ENCODE peak calls at places on chromosome 12, in eight cellular contexts. B, M, O, D, Y, N, T and X are unnamed samples. For H3K79me2, the result is how much of the 10 kb centered on the place peaks cover.

GRCh38 chr12:57152408-57153038 is 5.1 kb upstream of the LRP1-AS start:
- DNase-seq in B (no peak), N (no peak), Y (no peak), M (no peak), O (no peak), D (no peak), T (no peak), X (peak)

GRCh38 chr12:132807295-132808222 is 21.1 kb downstream of the GOLGA3 start:
- DNase-seq in T (peak), N (no peak), B (peak), Y (no peak), O (no peak), M (no peak), D (no peak), X (peak)

GRCh38 chr12:102824218-102824835 is 92.7 kb downstream of the PAH start:
- DNase-seq in D (no peak), N (peak), T (peak), M (no peak), B (peak), Y (peak), O (peak), X (peak)

GRCh38 chr12:98908866-98909265 is 263.8 kb downstream of the APAF1 start:
- DNase-seq in B (no peak), Y (no peak), M (no peak), T (no peak), D (no peak), N (no peak), O (no peak), X (no peak)

GRCh38 chr12:75438052-75438754 is 42.4 kb upstream of the GLIPR1 start:
- DNase-seq in O (no peak), B (no peak), Y (no peak), N (no peak), T (no peak), M (no peak), D (no peak), X (no peak)

GRCh38 chr12:55727643-55728184 is 1.1 kb downstream of the CD63 start:
- DNase-seq in D (no peak), M (no peak), N (peak), O (peak), T (peak), B (peak), Y (peak), X (peak)

GRCh38 chr12:92927055-92927435 is 2.0 kb downstream of the EEA1 start:
- DNase-seq in Y (peak), M (no peak), T (peak), O (peak), B (peak), N (peak), D (peak), X (peak)

GRCh38 chr12:4849024-4849594 is 60.6 kb upstream of the KCNA1 start:
- DNase-seq in O (peak), B (peak), T (peak), N (peak), D (no peak), Y (peak), M (no peak), X (peak)

GRCh38 chr12:109763201-109763841 is 49.7 kb downstream of the FAM222A start:
- DNase-seq in O (no peak), Y (no peak), T (no peak), B (no peak), D (no peak), M (no peak), N (peak), X (peak)

GRCh38 chr12:76069339-76069738 is 15.1 kb downstream of the NAP1L1 start:
- DNase-seq in O (no peak), N (no peak), M (no peak), B (peak), T (no peak), D (no peak), Y (no peak), X (no peak)

GRCh38 chr12:40063424-40063823 is 42.5 kb downstream of the SLC2A13 start:
- DNase-seq in Y (no peak), B (no peak), O (no peak), D (no peak), M (no peak), T (no peak), N (no peak), X (peak)

GRCh38 chr12:1583421-1584078 is 10.8 kb downstream of the FBXL14 start:
- DNase-seq in N (peak), M (peak), B (peak), Y (peak), O (peak), D (peak), T (peak), X (peak)

GRCh38 chr12:31029916-31030562 is 43.6 kb upstream of the DDX11 start:
- DNase-seq in N (peak), M (no peak), O (no peak), T (no peak), D (peak), Y (no peak), B (no peak), X (no peak)

GRCh38 chr12:124302241-124302806 is 7.4 kb downstream of the RFLNA start:
- DNase-seq in M (no peak), T (no peak), D (no peak), O (no peak), N (no peak), Y (no peak), B (no peak), X (no peak)

GRCh38 chr12:1518763-1519516 is 75.4 kb downstream of the FBXL14 start:
- DNase-seq in M (peak), N (peak), D (no peak), O (no peak), B (no peak), T (no peak), Y (peak), X (peak)

GRCh38 chr12:62843714-62844113 is 91.2 kb downstream of the PPM1H start:
- DNase-seq in D (no peak), B (peak), M (no peak), Y (no peak), N (no peak), O (no peak), T (no peak), X (no peak)

GRCh38 chr12:55899035-55899434 is 28.7 kb downstream of the PYM1 start:
- DNase-seq in O (no peak), N (no peak), Y (peak), T (no peak), M (no peak), D (no peak), B (no peak), X (peak)

GRCh38 chr12:105024926-105025325 is 38.8 kb downstream of the NOPCHAP1 start:
- DNase-seq in Y (no peak), T (no peak), N (no peak), D (no peak), M (no peak), B (no peak), O (no peak), X (no peak)
- H3K79me2 ChIP-seq in Y (under half), T (under half), N (under half), D (under half), M (under half), B (under half), O (under half), X (under half)

DNA sequence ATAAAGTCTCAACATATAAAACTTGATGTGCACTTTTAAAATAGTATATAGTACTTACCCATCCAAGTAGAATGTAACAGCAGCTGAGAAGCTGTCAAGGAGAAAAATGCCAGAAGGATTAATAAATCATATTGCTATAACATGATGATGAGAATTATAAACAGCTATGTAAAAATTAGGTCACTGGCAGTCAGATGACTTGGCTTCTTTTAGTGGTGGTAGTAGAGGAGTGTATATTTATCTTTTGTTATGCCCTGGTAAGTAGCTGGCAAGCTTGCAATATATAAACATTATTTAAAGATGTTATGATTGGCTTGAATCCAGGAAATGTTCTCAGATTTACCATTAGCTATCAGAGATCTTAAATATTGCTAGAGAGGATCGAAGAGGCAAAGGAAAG is 471.0 kb upstream of the MGAT4C start:
- DNase-seq in B (no peak), Y (no peak), O (no peak), M (no peak), D (no peak), T (no peak), N (peak), X (peak)
- TF ChIP-seq EZH2phosphoT487 in B (no peak), Y (no peak), O (no peak), M (no peak), D (no peak), T (no peak), N (no peak), X (no peak)

GRCh38 chr12:108722463-108722862 is 8.9 kb downstream of the CORO1C start:
- DNase-seq in Y (no peak), D (no peak), O (no peak), B (no peak), T (no peak), N (no peak), M (no peak), X (peak)

GRCh38 chr12:108722992-108723766 is 8.1 kb downstream of the CORO1C start:
- DNase-seq in M (no peak), N (peak), T (no peak), O (no peak), D (no peak), B (no peak), Y (no peak), X (peak)

GRCh38 chr12:108724890-108725151 is 6.5 kb downstream of the CORO1C start:
- DNase-seq in B (no peak), T (no peak), D (no peak), Y (no peak), O (no peak), N (no peak), M (no peak), X (no peak)

GRCh38 chr12:108721824-108722223 is 9.5 kb downstream of the CORO1C start:
- DNase-seq in D (no peak), T (no peak), O (no peak), Y (no peak), B (no peak), M (no peak), N (no peak), X (no peak)

GRCh38 chr12:108724054-108724889 is 7.0 kb downstream of the CORO1C start:
- DNase-seq in T (no peak), N (peak), O (no peak), Y (no peak), B (no peak), M (no peak), D (no peak), X (peak)
- H3K79me2 ChIP-seq in T (half or more), N (half or more), O (half or more), Y (half or more), B (half or more), M (half or more), D (half or more), X (half or more)

GRCh38 chr12:117098361-117099217 is 627 bp downstream of the TESC start:
- DNase-seq in O (peak), N (no peak), B (peak), T (peak), M (no peak), Y (no peak), D (no peak), X (no peak)
- TF ChIP-seq EZH2phosphoT487 in O (peak), N (peak), B (no peak), T (no peak), M (peak), Y (peak), D (no peak), X (peak)

GRCh38 chr12:21500786-21501257 is 613 bp downstream of the RECQL start:
- DNase-seq in N (no peak), O (no peak), M (no peak), D (no peak), B (no peak), Y (no peak), T (no peak), X (no peak)
- H3K79me2 ChIP-seq in N (half or more), O (half or more), M (half or more), D (half or more), B (half or more), Y (half or more), T (half or more), X (half or more)

GRCh38 chr12:115953450-115953849 is 324.0 kb downstream of the MED13L start:
- DNase-seq in Y (no peak), T (no peak), N (no peak), B (no peak), M (no peak), D (no peak), O (no peak), X (no peak)

GRCh38 chr12:115956236-115956635 is 321.3 kb downstream of the MED13L start:
- DNase-seq in D (no peak), M (no peak), Y (no peak), O (no peak), N (no peak), B (no peak), T (no peak), X (no peak)

GRCh38 chr12:115949675-115950074 is 327.8 kb downstream of the MED13L start:
- DNase-seq in Y (no peak), O (no peak), T (no peak), N (no peak), M (no peak), D (no peak), B (no peak), X (no peak)

GRCh38 chr12:115950959-115951358 is 326.5 kb downstream of the MED13L start:
- DNase-seq in B (no peak), O (no peak), D (no peak), M (no peak), N (no peak), Y (no peak), T (no peak), X (no peak)

DNA sequence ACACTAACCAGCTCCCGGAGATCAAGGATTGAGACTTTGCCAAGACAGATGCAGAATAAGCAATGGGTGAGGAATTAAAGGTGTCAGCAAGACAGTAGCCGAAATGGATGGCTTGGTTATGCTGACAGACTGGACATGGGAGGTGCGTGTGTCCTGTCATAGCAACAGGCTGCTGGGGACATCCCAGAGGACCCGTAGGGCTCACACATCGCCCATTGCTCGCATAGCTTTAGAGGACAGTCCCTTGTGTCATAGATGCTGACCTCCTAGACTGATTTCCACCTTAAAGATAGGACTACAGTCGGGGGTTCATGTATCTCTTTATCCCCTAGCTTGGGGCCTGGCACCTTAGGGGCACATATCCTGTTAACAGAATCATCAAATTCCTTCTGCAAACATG is 324.5 kb downstream of the MED13L start:
- DNase-seq in T (no peak), N (no peak), D (no peak), B (no peak), Y (no peak), O (no peak), M (no peak), X (no peak)
- TF ChIP-seq EZH2phosphoT487 in T (no peak), N (no peak), D (no peak), B (no peak), Y (no peak), O (no peak), M (no peak), X (no peak)

GRCh38 chr12:122403831-122404230 is 18.6 kb downstream of the CLIP1 start:
- DNase-seq in T (no peak), Y (no peak), O (no peak), N (no peak), D (no peak), M (no peak), B (no peak), X (no peak)
- H3K79me2 ChIP-seq in T (half or more), Y (half or more), O (under half), N (half or more), D (under half), M (half or more), B (under half), X (half or more)

GRCh38 chr12:18998343-18999270 is 130.9 kb upstream of the PLEKHA5 start:
- DNase-seq in Y (peak), O (no peak), M (no peak), D (no peak), T (peak), N (peak), B (no peak), X (peak)
- TF ChIP-seq EZH2phosphoT487 in Y (no peak), O (no peak), M (no peak), D (no peak), T (no peak), N (no peak), B (no peak), X (no peak)

GRCh38 chr12:26726956-26727355 is 106.0 kb downstream of the ITPR2 start:
- DNase-seq in T (no peak), N (no peak), Y (no peak), D (no peak), B (no peak), M (no peak), O (no peak), X (no peak)

GRCh38 chr12:26727482-26728204 is 105.4 kb downstream of the ITPR2 start:
- DNase-seq in O (no peak), Y (no peak), D (no peak), N (no peak), B (peak), T (no peak), M (no peak), X (no peak)

GRCh38 chr12:26732010-26732908 is 100.7 kb downstream of the ITPR2 start:
- DNase-seq in Y (no peak), N (no peak), T (no peak), M (no peak), D (peak), O (no peak), B (no peak), X (no peak)

GRCh38 chr12:26728205-26729050 is 104.6 kb downstream of the ITPR2 start:
- DNase-seq in Y (no peak), B (no peak), M (no peak), N (no peak), T (no peak), O (no peak), D (no peak), X (no peak)

GRCh38 chr12:26730546-26731085 is 102.4 kb downstream of the ITPR2 start:
- DNase-seq in N (no peak), Y (no peak), M (no peak), O (no peak), D (no peak), B (no peak), T (no peak), X (no peak)
- H3K79me2 ChIP-seq in N (under half), Y (under half), M (under half), O (under half), D (under half), B (half or more), T (under half), X (under half)